ENCODE peak calls at places on chromosomes 16 and 17, in seven cellular contexts. One of them, this sample, is unnamed.

GRCh38 chr17:4898927-4899326 is 409 bp upstream of the C17orf107 start:
- DNase-seq in fibroblast of the aortic adventitia: no peak
- DNase-seq in lower leg skin: no peak
- DNase-seq in endothelial cell: no peak
- DNase-seq in GM12865: no peak
- DNase-seq in CD8-positive, alpha-beta T cell: no peak
- DNase-seq in GM06990: no peak
- DNase-seq in this sample: no peak

GRCh38 chr17:79797492-79798295 is 817 bp upstream of the CBX8 start:
- DNase-seq in endothelial cell: no peak
- DNase-seq in GM06990: peak; percentile 50
- DNase-seq in lower leg skin: no peak
- DNase-seq in CD8-positive, alpha-beta T cell: no peak
- DNase-seq in GM12865: peak; percentile 41
- DNase-seq in fibroblast of the aortic adventitia: no peak
- DNase-seq in this sample: no peak

GRCh38 chr17:34259151-34259550 is 4.1 kb downstream of the CCL2 start:
- DNase-seq in GM12865: no peak
- DNase-seq in GM06990: no peak
- DNase-seq in CD8-positive, alpha-beta T cell: no peak
- DNase-seq in fibroblast of the aortic adventitia: peak; percentile 91
- DNase-seq in lower leg skin: no peak
- DNase-seq in endothelial cell: no peak
- DNase-seq in this sample: no peak

GRCh38 chr17:73646409-73647305 is 2.4 kb upstream of the SDK2 start:
- DNase-seq in fibroblast of the aortic adventitia: no peak
- DNase-seq in lower leg skin: peak; percentile 70
- DNase-seq in GM06990: no peak
- DNase-seq in GM12865: peak; percentile 12
- DNase-seq in CD8-positive, alpha-beta T cell: no peak
- DNase-seq in endothelial cell: peak; percentile 33
- DNase-seq in this sample: no peak

GRCh38 chr17:12907477-12907876 is 110.3 kb downstream of the ELAC2 start:
- DNase-seq in CD8-positive, alpha-beta T cell: no peak
- DNase-seq in fibroblast of the aortic adventitia: no peak
- DNase-seq in GM12865: no peak
- DNase-seq in GM06990: no peak
- DNase-seq in lower leg skin: no peak
- DNase-seq in endothelial cell: no peak
- DNase-seq in this sample: no peak

GRCh38 chr16:4686497-4687210 is 6.7 kb upstream of the NUDT16L1 start:
- DNase-seq in CD8-positive, alpha-beta T cell: no peak
- DNase-seq in endothelial cell: no peak
- DNase-seq in fibroblast of the aortic adventitia: no peak
- DNase-seq in lower leg skin: no peak
- DNase-seq in GM06990: no peak
- DNase-seq in GM12865: no peak
- DNase-seq in this sample: no peak

GRCh38 chr16:4664538-4665418 is 28.6 kb upstream of the NUDT16L1 start:
- DNase-seq in endothelial cell: no peak
- DNase-seq in GM12865: peak; percentile 37
- DNase-seq in fibroblast of the aortic adventitia: no peak
- DNase-seq in CD8-positive, alpha-beta T cell: no peak
- DNase-seq in GM06990: no peak
- DNase-seq in lower leg skin: no peak
- DNase-seq in this sample: peak; percentile 82

GRCh38 chr17:63039899-63040602 is 74.0 kb downstream of the TANC2 start:
- DNase-seq in GM12865: peak; percentile 31
- DNase-seq in GM06990: no peak
- DNase-seq in CD8-positive, alpha-beta T cell: no peak
- DNase-seq in endothelial cell: no peak
- DNase-seq in fibroblast of the aortic adventitia: peak; percentile 69
- DNase-seq in lower leg skin: no peak
- DNase-seq in this sample: no peak

GRCh38 chr17:64056269-64057005 is 36.0 kb upstream of the ICAM2 start:
- DNase-seq in endothelial cell: no peak
- DNase-seq in GM06990: peak; percentile 40
- DNase-seq in GM12865: peak; percentile 69
- DNase-seq in CD8-positive, alpha-beta T cell: no peak
- DNase-seq in lower leg skin: no peak
- DNase-seq in fibroblast of the aortic adventitia: no peak
- DNase-seq in this sample: no peak

GRCh38 chr16:9800180-9800738 is 382.0 kb downstream of the GRIN2A start:
- DNase-seq in fibroblast of the aortic adventitia: no peak
- DNase-seq in endothelial cell: no peak
- DNase-seq in lower leg skin: no peak
- DNase-seq in GM12865: no peak
- DNase-seq in CD8-positive, alpha-beta T cell: no peak
- DNase-seq in GM06990: no peak
- DNase-seq in this sample: no peak

GRCh38 chr16:9670058-9670457 is 512.2 kb downstream of the GRIN2A start:
- DNase-seq in GM06990: no peak
- DNase-seq in GM12865: no peak
- DNase-seq in endothelial cell: no peak
- DNase-seq in CD8-positive, alpha-beta T cell: no peak
- DNase-seq in lower leg skin: no peak
- DNase-seq in fibroblast of the aortic adventitia: no peak
- DNase-seq in this sample: no peak

GRCh38 chr16:2429771-2430663 is 770 bp downstream of the CCNF start:
- DNase-seq in endothelial cell: peak; percentile 44
- DNase-seq in GM06990: no peak
- DNase-seq in fibroblast of the aortic adventitia: peak; percentile 16
- DNase-seq in CD8-positive, alpha-beta T cell: no peak
- DNase-seq in lower leg skin: no peak
- DNase-seq in GM12865: peak; percentile 58
- DNase-seq in this sample: no peak

GRCh38 chr17:66716236-66717026 is 118.5 kb upstream of the CACNG5 start:
- DNase-seq in fibroblast of the aortic adventitia: peak; percentile 34
- DNase-seq in lower leg skin: peak; percentile 70
- DNase-seq in GM12865: no peak
- DNase-seq in GM06990: no peak
- DNase-seq in endothelial cell: peak; percentile 54
- DNase-seq in CD8-positive, alpha-beta T cell: no peak
- DNase-seq in this sample: no peak

GRCh38 chr17:72528683-72529082 is 407.9 kb downstream of the SOX9 start:
- DNase-seq in endothelial cell: no peak
- DNase-seq in CD8-positive, alpha-beta T cell: no peak
- DNase-seq in fibroblast of the aortic adventitia: no peak
- DNase-seq in GM06990: no peak
- DNase-seq in lower leg skin: no peak
- DNase-seq in GM12865: no peak
- DNase-seq in this sample: no peak

GRCh38 chr17:379531-380200 is 27.1 kb upstream of the RPH3AL start:
- DNase-seq in CD8-positive, alpha-beta T cell: no peak
- DNase-seq in endothelial cell: no peak
- DNase-seq in GM12865: no peak
- DNase-seq in GM06990: no peak
- DNase-seq in fibroblast of the aortic adventitia: no peak
- DNase-seq in lower leg skin: peak; percentile 72
- DNase-seq in this sample: no peak

GRCh38 chr16:79757163-79757562 is 156.6 kb upstream of the MAF start:
- DNase-seq in endothelial cell: no peak
- DNase-seq in lower leg skin: no peak
- DNase-seq in CD8-positive, alpha-beta T cell: no peak
- DNase-seq in GM06990: no peak
- DNase-seq in GM12865: no peak
- DNase-seq in fibroblast of the aortic adventitia: no peak
- DNase-seq in this sample: no peak

GRCh38 chr16:80996688-80997138 is 10.0 kb downstream of the CMC2 start:
- DNase-seq in fibroblast of the aortic adventitia: no peak
- DNase-seq in endothelial cell: no peak
- DNase-seq in lower leg skin: no peak
- DNase-seq in GM06990: no peak
- DNase-seq in GM12865: no peak
- DNase-seq in CD8-positive, alpha-beta T cell: no peak
- DNase-seq in this sample: no peak

GRCh38 chr17:82349287-82349701 is 9.8 kb upstream of the TEX19 start:
- DNase-seq in GM06990: no peak
- DNase-seq in lower leg skin: no peak
- DNase-seq in endothelial cell: no peak
- DNase-seq in fibroblast of the aortic adventitia: peak; percentile 52
- DNase-seq in GM12865: no peak
- DNase-seq in CD8-positive, alpha-beta T cell: no peak
- DNase-seq in this sample: no peak

GRCh38 chr17:38444151-38444550 is 15.9 kb downstream of the ARHGAP23 start:
- DNase-seq in GM06990: peak; percentile 47
- DNase-seq in lower leg skin: peak; percentile 92
- DNase-seq in endothelial cell: peak; percentile 78
- DNase-seq in fibroblast of the aortic adventitia: peak; percentile 57
- DNase-seq in GM12865: peak; percentile 61
- DNase-seq in CD8-positive, alpha-beta T cell: peak; percentile 11
- DNase-seq in this sample: no peak

GRCh38 chr16:22232277-22233049 is 26.4 kb downstream of the EEF2K start:
- DNase-seq in lower leg skin: peak; percentile 91
- DNase-seq in CD8-positive, alpha-beta T cell: no peak
- DNase-seq in fibroblast of the aortic adventitia: no peak
- DNase-seq in GM06990: no peak
- DNase-seq in GM12865: peak; percentile 5
- DNase-seq in endothelial cell: no peak
- DNase-seq in this sample: no peak

GRCh38 chr17:75514299-75515228 is 773 bp downstream of the CASKIN2 start:
- DNase-seq in lower leg skin: no peak
- DNase-seq in fibroblast of the aortic adventitia: peak; percentile 18
- DNase-seq in CD8-positive, alpha-beta T cell: no peak
- DNase-seq in GM12865: no peak
- DNase-seq in endothelial cell: no peak
- DNase-seq in GM06990: no peak
- DNase-seq in this sample: no peak

GRCh38 chr16:1432388-1433262 is 1.7 kb downstream of the PERCC1 start:
- DNase-seq in fibroblast of the aortic adventitia: no peak
- DNase-seq in GM06990: no peak
- DNase-seq in endothelial cell: no peak
- DNase-seq in GM12865: no peak
- DNase-seq in lower leg skin: no peak
- DNase-seq in CD8-positive, alpha-beta T cell: no peak
- DNase-seq in this sample: no peak

GRCh38 chr17:13888043-13888442 is 181.3 kb upstream of the COX10 start:
- DNase-seq in lower leg skin: no peak
- DNase-seq in endothelial cell: no peak
- DNase-seq in GM06990: no peak
- DNase-seq in CD8-positive, alpha-beta T cell: no peak
- DNase-seq in fibroblast of the aortic adventitia: peak; percentile 27
- DNase-seq in GM12865: no peak
- DNase-seq in this sample: no peak

GRCh38 chr17:6843241-6843890 is 11.8 kb upstream of the TEKT1 start:
- DNase-seq in GM06990: no peak
- DNase-seq in endothelial cell: no peak
- DNase-seq in GM12865: peak; percentile 48
- DNase-seq in fibroblast of the aortic adventitia: peak; percentile 75
- DNase-seq in CD8-positive, alpha-beta T cell: no peak
- DNase-seq in lower leg skin: no peak
- DNase-seq in this sample: no peak
- TF ChIP-seq CTCF in GM06990: peak; percentile 43
- TF ChIP-seq CTCF in endothelial cell: peak; percentile 72
- TF ChIP-seq CTCF in GM12865: peak; percentile 31
- TF ChIP-seq CTCF in fibroblast of the aortic adventitia: peak; percentile 41
- TF ChIP-seq CTCF in CD8-positive, alpha-beta T cell: peak; percentile 66
- TF ChIP-seq CTCF in lower leg skin: no peak
- TF ChIP-seq CTCF in this sample: peak; percentile 73

DNA sequence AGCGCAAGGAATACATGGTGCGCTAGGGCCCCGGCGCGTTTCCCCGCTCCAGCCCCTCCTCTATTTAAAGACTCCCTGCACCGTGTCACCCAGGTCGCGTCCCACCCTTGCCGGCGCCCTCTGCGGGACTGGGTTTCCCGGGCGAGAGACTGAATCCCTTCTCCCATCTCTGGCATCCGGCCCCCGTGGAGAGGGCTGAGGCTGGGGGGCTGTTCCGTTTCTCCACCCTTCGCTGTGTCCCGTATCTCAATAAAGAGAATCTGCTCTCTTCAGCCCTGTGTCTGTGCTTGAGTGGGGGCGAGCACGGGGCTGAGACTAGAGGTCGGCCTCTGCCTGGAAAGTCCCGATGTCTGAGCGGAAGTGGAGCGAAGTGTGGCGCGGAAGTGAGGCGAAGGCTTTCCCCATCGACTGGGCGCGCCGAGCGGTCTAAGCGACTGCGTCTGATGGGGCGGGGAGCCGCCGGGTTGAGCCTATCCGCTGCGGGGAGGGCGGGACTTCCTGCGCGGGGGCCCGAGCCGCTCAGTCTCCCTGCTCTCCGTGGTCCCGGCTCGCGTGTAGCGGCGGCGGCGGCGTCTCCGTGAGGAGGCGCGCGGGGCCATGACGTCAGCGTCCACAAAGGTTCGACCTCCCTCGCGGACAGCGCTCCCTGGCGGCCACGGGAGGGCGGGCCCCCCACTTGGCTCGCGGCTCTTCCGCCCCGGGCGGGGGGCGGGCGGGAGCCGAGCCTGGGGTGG is 2.0 kb downstream of the RNASEK start:
- DNase-seq in lower leg skin: peak; percentile 99
- DNase-seq in endothelial cell: peak; percentile 96
- DNase-seq in fibroblast of the aortic adventitia: peak; percentile 94
- DNase-seq in GM12865: peak; percentile 99
- DNase-seq in GM06990: peak; percentile 98
- DNase-seq in CD8-positive, alpha-beta T cell: peak; percentile 94
- DNase-seq in this sample: peak; percentile 98
- TF ChIP-seq CTCF in lower leg skin: no peak
- TF ChIP-seq CTCF in endothelial cell: peak; percentile 95
- TF ChIP-seq CTCF in fibroblast of the aortic adventitia: peak; percentile 69
- TF ChIP-seq CTCF in GM12865: peak; percentile 65
- TF ChIP-seq CTCF in GM06990: peak; percentile 47
- TF ChIP-seq CTCF in CD8-positive, alpha-beta T cell: peak; percentile 61
- TF ChIP-seq CTCF in this sample: peak; percentile 92

GRCh38 chr16:55501549-55502322 is 7.1 kb upstream of the LPCAT2 start:
- DNase-seq in GM12865: no peak
- DNase-seq in lower leg skin: peak; percentile 74
- DNase-seq in fibroblast of the aortic adventitia: no peak
- DNase-seq in GM06990: no peak
- DNase-seq in endothelial cell: peak; percentile 45
- DNase-seq in CD8-positive, alpha-beta T cell: no peak
- DNase-seq in this sample: no peak
- TF ChIP-seq CTCF in GM12865: no peak
- TF ChIP-seq CTCF in lower leg skin: no peak
- TF ChIP-seq CTCF in fibroblast of the aortic adventitia: peak; percentile 64
- TF ChIP-seq CTCF in GM06990: peak; percentile 37
- TF ChIP-seq CTCF in endothelial cell: peak; percentile 49
- TF ChIP-seq CTCF in CD8-positive, alpha-beta T cell: no peak
- TF ChIP-seq CTCF in this sample: peak; percentile 8

GRCh38 chr17:7982666-7983065 is 19.7 kb upstream of the GUCY2D start:
- DNase-seq in fibroblast of the aortic adventitia: peak; percentile 49
- DNase-seq in lower leg skin: peak; percentile 72
- DNase-seq in GM12865: no peak
- DNase-seq in endothelial cell: no peak
- DNase-seq in GM06990: no peak
- DNase-seq in CD8-positive, alpha-beta T cell: no peak
- DNase-seq in this sample: no peak
- TF ChIP-seq CTCF in fibroblast of the aortic adventitia: peak; percentile 32
- TF ChIP-seq CTCF in lower leg skin: no peak
- TF ChIP-seq CTCF in GM12865: no peak
- TF ChIP-seq CTCF in endothelial cell: no peak
- TF ChIP-seq CTCF in GM06990: peak; percentile 10
- TF ChIP-seq CTCF in CD8-positive, alpha-beta T cell: no peak
- TF ChIP-seq CTCF in this sample: no peak

GRCh38 chr17:3691539-3692166 is 4.3 kb downstream of the P2RX5 start:
- DNase-seq in fibroblast of the aortic adventitia: no peak
- DNase-seq in GM06990: no peak
- DNase-seq in endothelial cell: no peak
- DNase-seq in CD8-positive, alpha-beta T cell: no peak
- DNase-seq in lower leg skin: peak; percentile 79
- DNase-seq in GM12865: no peak
- DNase-seq in this sample: no peak
- TF ChIP-seq CTCF in fibroblast of the aortic adventitia: no peak
- TF ChIP-seq CTCF in GM06990: no peak
- TF ChIP-seq CTCF in endothelial cell: no peak
- TF ChIP-seq CTCF in CD8-positive, alpha-beta T cell: no peak
- TF ChIP-seq CTCF in lower leg skin: no peak
- TF ChIP-seq CTCF in GM12865: peak; percentile 20
- TF ChIP-seq CTCF in this sample: no peak

GRCh38 chr16:77920984-77921383 is 101.4 kb upstream of the CLEC3A start:
- DNase-seq in GM06990: no peak
- DNase-seq in CD8-positive, alpha-beta T cell: no peak
- DNase-seq in endothelial cell: no peak
- DNase-seq in fibroblast of the aortic adventitia: no peak
- DNase-seq in GM12865: no peak
- DNase-seq in lower leg skin: peak; percentile 10
- DNase-seq in this sample: no peak
- TF ChIP-seq CTCF in GM06990: no peak
- TF ChIP-seq CTCF in CD8-positive, alpha-beta T cell: no peak
- TF ChIP-seq CTCF in endothelial cell: no peak
- TF ChIP-seq CTCF in fibroblast of the aortic adventitia: no peak
- TF ChIP-seq CTCF in GM12865: no peak
- TF ChIP-seq CTCF in lower leg skin: no peak
- TF ChIP-seq CTCF in this sample: no peak